ENCODE peak calls at places on chromosomes 5 and 9, in four cellular contexts. One of them, this sample, is unnamed.
A peak's percentile ranks its signal among the peaks of the same experiment; 100 is the strongest.

GRCh38 chr5:6652025-6652424 is 18.8 kb downstream of the SRD5A1 start:
- DNase-seq in HCT116: no peak
- DNase-seq in K562: no peak
- DNase-seq in SK-N-SH: no peak
- DNase-seq in this sample: no peak

GRCh38 chr9:93669116-93669957 is 93.0 kb downstream of the PHF2 start:
- DNase-seq in HCT116: no peak
- DNase-seq in K562: no peak
- DNase-seq in SK-N-SH: no peak
- DNase-seq in this sample: no peak

GRCh38 chr5:111859533-111860270 is 102.7 kb upstream of the NREP start:
- DNase-seq in HCT116: no peak
- DNase-seq in K562: no peak
- DNase-seq in SK-N-SH: no peak
- DNase-seq in this sample: no peak

GRCh38 chr5:43179836-43180235 is 12.2 kb upstream of the NIM1K start:
- DNase-seq in HCT116: no peak
- DNase-seq in K562: no peak
- DNase-seq in SK-N-SH: no peak
- DNase-seq in this sample: no peak

GRCh38 chr9:92468206-92468605 is 14.1 kb downstream of the ASPN start:
- DNase-seq in HCT116: no peak
- DNase-seq in K562: no peak
- DNase-seq in SK-N-SH: no peak
- DNase-seq in this sample: no peak

GRCh38 chr5:74954919-74955318 is 88.7 kb upstream of the FAM169A start:
- DNase-seq in HCT116: no peak
- DNase-seq in K562: no peak
- DNase-seq in SK-N-SH: no peak
- DNase-seq in this sample: peak; percentile 51

GRCh38 chr5:163914911-163915310 is 409.5 kb downstream of the MAT2B start:
- DNase-seq in HCT116: no peak
- DNase-seq in K562: no peak
- DNase-seq in SK-N-SH: no peak
- DNase-seq in this sample: no peak

GRCh38 chr5:66717455-66718373 is 121.5 kb downstream of the MAST4 start:
- DNase-seq in HCT116: no peak
- DNase-seq in K562: no peak
- DNase-seq in SK-N-SH: peak; percentile 12
- DNase-seq in this sample: no peak

GRCh38 chr9:78325343-78325742 is 28.4 kb downstream of the PSAT1 start:
- DNase-seq in HCT116: no peak
- DNase-seq in K562: peak; percentile 61
- DNase-seq in SK-N-SH: peak; percentile 76
- DNase-seq in this sample: no peak

GRCh38 chr5:72199681-72200080 is 92.4 kb downstream of the MAP1B start:
- DNase-seq in HCT116: no peak
- DNase-seq in K562: no peak
- DNase-seq in SK-N-SH: no peak
- DNase-seq in this sample: no peak

GRCh38 chr9:86341007-86341491 is 13.2 kb downstream of the TUT7 start:
- DNase-seq in HCT116: no peak
- DNase-seq in K562: no peak
- DNase-seq in SK-N-SH: no peak
- DNase-seq in this sample: no peak

GRCh38 chr5:43037929-43038510 is 2.1 kb downstream of the ANXA2R start:
- DNase-seq in HCT116: no peak
- DNase-seq in K562: no peak
- DNase-seq in SK-N-SH: no peak
- DNase-seq in this sample: no peak

GRCh38 chr5:76799588-76799987 is 19.2 kb upstream of the F2RL1 start:
- DNase-seq in HCT116: no peak
- DNase-seq in K562: no peak
- DNase-seq in SK-N-SH: no peak
- DNase-seq in this sample: no peak

GRCh38 chr9:34510506-34511159 is 12.2 kb downstream of the ENHO start:
- DNase-seq in HCT116: no peak
- DNase-seq in K562: no peak
- DNase-seq in SK-N-SH: no peak
- DNase-seq in this sample: no peak

GRCh38 chr5:145465487-145466263 is 369.5 kb downstream of the PRELID2 start:
- DNase-seq in HCT116: no peak
- DNase-seq in K562: no peak
- DNase-seq in SK-N-SH: no peak
- DNase-seq in this sample: no peak

GRCh38 chr9:21871256-21871975 is 69.0 kb downstream of the MTAP start:
- DNase-seq in HCT116: no peak
- DNase-seq in K562: no peak
- DNase-seq in SK-N-SH: no peak
- DNase-seq in this sample: no peak

GRCh38 chr9:123262338-123262737 is 6.0 kb downstream of the STRBP start:
- DNase-seq in HCT116: no peak
- DNase-seq in K562: no peak
- DNase-seq in SK-N-SH: no peak
- DNase-seq in this sample: no peak

GRCh38 chr9:16828335-16829281 is 41.9 kb downstream of the BNC2 start:
- DNase-seq in HCT116: no peak
- DNase-seq in K562: no peak
- DNase-seq in SK-N-SH: peak; percentile 78
- DNase-seq in this sample: no peak

GRCh38 chr5:172758077-172758835 is 12.7 kb downstream of the DUSP1 start:
- DNase-seq in HCT116: no peak
- DNase-seq in K562: peak; percentile 66
- DNase-seq in SK-N-SH: no peak
- DNase-seq in this sample: no peak

GRCh38 chr9:19940808-19941207 is 152.0 kb upstream of the SLC24A2 start:
- DNase-seq in HCT116: no peak
- DNase-seq in K562: no peak
- DNase-seq in SK-N-SH: peak; percentile 34
- DNase-seq in this sample: no peak

GRCh38 chr5:82489668-82490067 is 211.5 kb upstream of the RPS23 start:
- DNase-seq in HCT116: no peak
- DNase-seq in K562: no peak
- DNase-seq in SK-N-SH: no peak
- DNase-seq in this sample: peak; percentile 52

GRCh38 chr9:115015018-115015635 is 84.7 kb upstream of the TNFSF8 start:
- DNase-seq in HCT116: peak; percentile 40
- DNase-seq in K562: peak; percentile 23
- DNase-seq in SK-N-SH: peak; percentile 48
- DNase-seq in this sample: peak; percentile 7

GRCh38 chr9:86355814-86356213 is 1.6 kb upstream of the TUT7 start:
- DNase-seq in HCT116: no peak
- DNase-seq in K562: peak; percentile 16
- DNase-seq in SK-N-SH: no peak
- DNase-seq in this sample: no peak

GRCh38 chr9:95218790-95219189 is 98.7 kb downstream of the FANCC start:
- DNase-seq in HCT116: no peak
- DNase-seq in K562: no peak
- DNase-seq in SK-N-SH: no peak
- DNase-seq in this sample: no peak

GRCh38 chr5:85140471-85140870 is 755.8 kb upstream of the EDIL3 start:
- DNase-seq in HCT116: no peak
- DNase-seq in K562: no peak
- DNase-seq in SK-N-SH: no peak
- DNase-seq in this sample: no peak

GRCh38 chr5:4038994-4039393 is 443.4 kb downstream of the IRX1 start:
- DNase-seq in HCT116: no peak
- DNase-seq in K562: no peak
- DNase-seq in SK-N-SH: no peak
- DNase-seq in this sample: no peak

GRCh38 chr5:6218116-6218515 is 160.2 kb downstream of the MED10 start:
- DNase-seq in HCT116: no peak
- DNase-seq in K562: no peak
- DNase-seq in SK-N-SH: no peak
- DNase-seq in this sample: no peak

GRCh38 chr5:149781612-149782011 is 51.5 kb downstream of the PPARGC1B start:
- DNase-seq in HCT116: no peak
- DNase-seq in K562: no peak
- DNase-seq in SK-N-SH: no peak
- DNase-seq in this sample: no peak

GRCh38 chr5:103458497-103459040 is 104.0 kb downstream of the NUDT12 start:
- DNase-seq in HCT116: no peak
- DNase-seq in K562: no peak
- DNase-seq in SK-N-SH: no peak
- DNase-seq in this sample: no peak

GRCh38 chr5:139708877-139709586 is 60.9 kb downstream of the CXXC5 start:
- DNase-seq in HCT116: no peak
- DNase-seq in K562: peak; percentile 88
- DNase-seq in SK-N-SH: peak; percentile 94
- DNase-seq in this sample: peak; percentile 75

GRCh38 chr9:12884736-12885395 is 110.0 kb downstream of the LURAP1L start:
- DNase-seq in HCT116: peak; percentile 55
- DNase-seq in K562: no peak
- DNase-seq in SK-N-SH: peak; percentile 29
- DNase-seq in this sample: peak; percentile 36

GRCh38 chr5:74578356-74579044 is 62.0 kb downstream of the ENC1 start:
- DNase-seq in HCT116: no peak
- DNase-seq in K562: no peak
- DNase-seq in SK-N-SH: no peak
- DNase-seq in this sample: no peak

GRCh38 chr9:131366745-131367401 is 27.0 kb upstream of the PRRC2B start:
- DNase-seq in HCT116: no peak
- DNase-seq in K562: no peak
- DNase-seq in SK-N-SH: peak; percentile 63
- DNase-seq in this sample: peak; percentile 64
- H3K4me3 ChIP-seq in HCT116: no peak overlapping the region
- H3K4me3 ChIP-seq in K562: no peak overlapping the region
- H3K4me3 ChIP-seq in SK-N-SH: no peak overlapping the region
- H3K4me3 ChIP-seq in this sample: peak overlapping the region; percentile 18

DNA sequence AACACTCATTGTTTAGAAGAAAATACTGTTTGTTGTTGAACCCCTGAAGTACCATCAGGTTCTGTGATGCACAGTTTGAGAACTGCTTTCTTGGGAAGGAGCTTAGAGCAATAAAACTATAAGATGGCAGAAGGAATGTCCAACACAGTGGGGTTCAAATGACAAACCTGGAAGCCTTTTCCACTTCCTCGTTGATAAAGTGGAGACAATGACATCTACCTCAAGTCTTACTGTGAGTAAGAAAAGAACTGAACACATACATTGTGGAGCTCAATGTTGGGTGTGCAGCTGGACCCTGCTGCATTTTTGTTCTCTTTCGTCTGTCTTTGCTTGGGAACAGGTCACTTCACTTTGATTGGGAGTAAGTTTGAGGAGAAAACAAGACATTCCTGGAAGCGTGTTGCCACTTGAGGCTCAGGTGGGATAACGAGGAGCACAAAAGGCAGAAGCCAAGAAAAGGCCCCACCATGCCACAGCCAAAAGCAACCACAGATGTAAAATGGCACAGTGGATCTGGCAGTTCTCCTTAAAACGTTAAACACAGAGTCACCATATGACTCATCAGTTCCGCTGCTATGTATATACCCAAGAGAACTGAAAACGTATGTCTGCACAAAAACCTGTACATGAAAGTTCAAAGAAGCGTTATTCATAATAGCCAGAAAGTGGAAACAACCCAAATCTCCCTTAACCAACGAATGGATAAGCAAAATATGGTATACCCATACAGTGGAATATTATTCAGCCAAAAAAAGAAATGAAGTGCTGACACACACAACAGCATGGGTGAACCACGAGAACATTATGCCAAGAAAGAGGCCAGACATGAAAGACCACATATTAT is 42.9 kb upstream of the SUB1 start:
- DNase-seq in HCT116: no peak
- DNase-seq in K562: no peak
- DNase-seq in SK-N-SH: no peak
- DNase-seq in this sample: no peak
- TF ChIP-seq ELF1 in HCT116: no peak
- TF ChIP-seq ELF1 in K562: no peak
- TF ChIP-seq ELF1 in SK-N-SH: no peak
- TF ChIP-seq ELF1 in this sample: no peak

DNA sequence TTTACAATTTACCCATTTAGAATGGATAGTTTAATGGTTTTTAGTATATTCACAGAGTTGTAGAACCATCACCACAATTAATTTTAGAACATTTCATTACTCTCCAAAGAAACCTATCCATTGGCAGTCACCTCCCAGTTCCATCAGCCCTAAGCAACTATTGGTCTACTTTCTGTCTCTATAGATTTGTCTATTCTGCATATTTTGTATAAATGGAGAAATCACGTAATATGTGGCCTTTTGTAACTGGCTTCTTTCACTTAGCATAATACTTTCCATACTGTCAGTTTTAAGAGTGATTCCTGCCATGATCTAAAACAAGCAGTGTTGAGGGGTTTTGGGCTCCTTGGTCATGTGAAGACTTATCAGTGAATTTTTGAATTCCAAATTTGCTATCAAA is 12.7 kb downstream of the OCLN start:
- DNase-seq in HCT116: no peak
- DNase-seq in K562: no peak
- DNase-seq in SK-N-SH: no peak
- DNase-seq in this sample: no peak
- H3K4me3 ChIP-seq in HCT116: no peak overlapping the region
- H3K4me3 ChIP-seq in K562: no peak overlapping the region
- H3K4me3 ChIP-seq in SK-N-SH: no peak overlapping the region
- H3K4me3 ChIP-seq in this sample: no peak overlapping the region

GRCh38 chr5:34496258-34496657 is 159.9 kb upstream of the RAI14 start:
- DNase-seq in HCT116: no peak
- DNase-seq in K562: no peak
- DNase-seq in SK-N-SH: no peak
- DNase-seq in this sample: no peak

GRCh38 chr5:34499001-34499734 is 157.0 kb upstream of the RAI14 start:
- DNase-seq in HCT116: no peak
- DNase-seq in K562: no peak
- DNase-seq in SK-N-SH: no peak
- DNase-seq in this sample: no peak

GRCh38 chr5:34498582-34498981 is 157.5 kb upstream of the RAI14 start:
- DNase-seq in HCT116: no peak
- DNase-seq in K562: no peak
- DNase-seq in SK-N-SH: no peak
- DNase-seq in this sample: no peak

GRCh38 chr5:34495178-34495577 is 160.9 kb upstream of the RAI14 start:
- DNase-seq in HCT116: no peak
- DNase-seq in K562: no peak
- DNase-seq in SK-N-SH: no peak
- DNase-seq in this sample: no peak

DNA sequence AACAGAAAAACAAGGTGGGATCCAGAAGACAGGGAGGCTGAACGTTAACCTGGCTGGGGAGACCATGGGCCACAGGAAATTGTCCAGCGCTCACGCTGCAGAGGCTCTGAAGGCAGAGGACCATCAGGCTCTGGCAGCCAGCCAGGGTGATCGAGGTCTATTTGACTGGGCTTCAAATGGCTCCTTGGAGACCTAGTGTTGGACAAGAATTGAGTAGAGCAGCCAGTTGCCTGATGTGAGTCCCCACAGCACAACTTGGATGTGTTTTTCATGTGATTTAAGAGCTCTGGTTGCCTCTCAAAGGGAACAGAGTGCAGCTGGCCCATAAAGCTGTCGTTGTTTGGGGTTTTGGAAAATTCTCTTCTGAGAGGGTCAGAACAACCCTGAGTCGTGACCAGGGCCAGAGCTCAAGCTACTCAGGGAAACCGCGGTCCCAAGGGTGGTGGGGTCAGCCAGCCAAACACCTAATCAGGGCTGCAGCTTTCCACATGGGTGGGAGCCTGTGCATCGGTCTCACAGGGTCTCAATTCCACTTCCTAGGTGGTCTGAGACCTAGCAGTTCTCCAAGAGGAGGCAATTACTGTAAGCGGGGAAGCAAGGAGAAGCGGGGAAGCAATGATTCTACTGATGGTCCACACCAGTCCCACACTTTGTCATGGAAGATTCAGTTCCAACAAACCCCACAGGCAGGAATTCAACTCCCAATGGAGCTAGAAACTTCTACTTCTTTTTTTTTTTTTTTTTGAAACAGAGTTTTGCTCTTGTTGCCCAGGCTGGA is 158.9 kb upstream of the RAI14 start:
- DNase-seq in HCT116: no peak
- DNase-seq in K562: no peak
- DNase-seq in SK-N-SH: no peak
- DNase-seq in this sample: no peak
- TF ChIP-seq ELF1 in HCT116: no peak
- TF ChIP-seq ELF1 in K562: no peak
- TF ChIP-seq ELF1 in SK-N-SH: no peak
- TF ChIP-seq ELF1 in this sample: no peak